ENCODE peak calls at places on chromosomes 12 and 14, in nine cellular contexts. Y is NCI-H1436; B is skeletal muscle cell; D is EH; V is activated CD4-positive, alpha-beta T cell treated with anti-CD3 and anti-CD28 coated beads, Interleukin-2, amount 50 U/mL, for 24 hours; Q is effector memory CD8-positive, alpha-beta T cell; G is stimulated activated CD4-positive, alpha-beta T cell treated with anti-CD3 and anti-CD28 coated beads, Interleukin-1b, Interleukin-23, amount 100 ng/mL, for 24 hours; K is CD4-positive, CD25-positive, alpha-beta regulatory T cell; O is Karpas-422. X is an unnamed sample.

GRCh38 chr12:125983094-125983783 is 918.0 kb downstream of the AACS start:
- DNase-seq in Y (no peak), B (no peak), D (no peak), V (no peak), Q (no peak), G (no peak), K (no peak), O (no peak), X (peak; percentile 68)

GRCh38 chr12:6963016-6963731 is 7.3 kb downstream of the PHB2 start:
- DNase-seq in Y (peak; percentile 92), B (no peak), D (no peak), V (no peak), Q (no peak), G (no peak), K (no peak), O (peak; percentile 72), X (no peak)

GRCh38 chr12:6052940-6053329 is 71.5 kb downstream of the VWF start:
- DNase-seq in Y (no peak), B (no peak), D (peak; percentile 71), V (no peak), Q (no peak), G (no peak), K (no peak), O (no peak), X (no peak)

GRCh38 chr12:130192667-130193345 is 30.5 kb downstream of the FZD10 start:
- DNase-seq in Y (no peak), B (no peak), D (no peak), V (no peak), Q (no peak), G (no peak), K (no peak), O (no peak), X (no peak)

GRCh38 chr12:74985293-74985985 is 224.2 kb downstream of the KCNC2 start:
- DNase-seq in Y (no peak), B (no peak), D (no peak), V (no peak), Q (no peak), G (no peak), K (no peak), O (no peak), X (no peak)

GRCh38 chr12:67910360-67911292 is 78.6 kb upstream of the IFNG-AS1 start:
- DNase-seq in Y (no peak), B (peak; percentile 93), D (peak; percentile 99), V (no peak), Q (no peak), G (no peak), K (no peak), O (no peak), X (no peak)

GRCh38 chr12:129727100-129727499 is 176.7 kb downstream of the TMEM132D start:
- DNase-seq in Y (no peak), B (no peak), D (no peak), V (no peak), Q (no peak), G (no peak), K (no peak), O (no peak), X (no peak)

GRCh38 chr12:52600475-52600874 is 788 bp downstream of the KRT72 start:
- DNase-seq in Y (no peak), B (no peak), D (no peak), V (no peak), Q (no peak), G (no peak), K (no peak), O (no peak), X (no peak)

GRCh38 chr12:121610239-121611149 is 15.8 kb upstream of the ORAI1 start:
- DNase-seq in Y (no peak), B (peak; percentile 13), D (peak; percentile 57), V (no peak), Q (no peak), G (no peak), K (no peak), O (no peak), X (no peak)

GRCh38 chr14:103721334-103722120 is 5.9 kb downstream of the ZFYVE21 start:
- DNase-seq in Y (no peak), B (no peak), D (no peak), V (no peak), Q (no peak), G (no peak), K (no peak), O (no peak), X (no peak)

GRCh38 chr12:10189653-10190052 is 10.8 kb downstream of the TMEM52B start:
- DNase-seq in Y (no peak), B (no peak), D (peak; percentile 70), V (no peak), Q (no peak), G (no peak), K (no peak), O (no peak), X (no peak)

GRCh38 chr12:132208153-132208823 is 64.0 kb downstream of the NOC4L start:
- DNase-seq in Y (no peak), B (no peak), D (no peak), V (no peak), Q (no peak), G (no peak), K (no peak), O (no peak), X (no peak)

GRCh38 chr12:49671051-49671765 is 36.0 kb downstream of the FMNL3 start:
- DNase-seq in Y (no peak), B (no peak), D (no peak), V (no peak), Q (peak; percentile 61), G (no peak), K (peak; percentile 88), O (peak; percentile 63), X (no peak)

GRCh38 chr12:52501490-52501889 is 8.4 kb upstream of the KRT6A start:
- DNase-seq in Y (no peak), B (no peak), D (peak; percentile 13), V (no peak), Q (no peak), G (no peak), K (no peak), O (no peak), X (no peak)

GRCh38 chr12:57046947-57047890 is 2.7 kb downstream of the MYO1A start:
- DNase-seq in Y (no peak), B (no peak), D (no peak), V (no peak), Q (peak; percentile 25), G (no peak), K (peak; percentile 74), O (no peak), X (no peak)

GRCh38 chr12:6199531-6200265 is 502 bp upstream of the CD9 start:
- DNase-seq in Y (no peak), B (no peak), D (peak; percentile 60), V (no peak), Q (no peak), G (no peak), K (no peak), O (no peak), X (no peak)

GRCh38 chr12:54355104-54355815 is 9.0 kb downstream of the GPR84 start:
- DNase-seq in Y (no peak), B (no peak), D (no peak), V (no peak), Q (no peak), G (no peak), K (no peak), O (no peak), X (no peak)

GRCh38 chr14:99755068-99755405 is 38.2 kb upstream of the EML1 start:
- DNase-seq in Y (no peak), B (no peak), D (no peak), V (no peak), Q (no peak), G (no peak), K (no peak), O (no peak), X (no peak)

GRCh38 chr14:100078997-100079561 is 13.9 kb downstream of the EVL start:
- DNase-seq in Y (no peak), B (peak; percentile 61), D (peak; percentile 91), V (no peak), Q (peak; percentile 78), G (no peak), K (peak; percentile 93), O (no peak), X (no peak)

GRCh38 chr12:108581311-108582227 is 16.3 kb downstream of the TMEM119 start:
- DNase-seq in Y (no peak), B (no peak), D (no peak), V (no peak), Q (no peak), G (no peak), K (no peak), O (no peak), X (no peak)

GRCh38 chr14:51479584-51480305 is 172.0 kb upstream of the FRMD6 start:
- DNase-seq in Y (no peak), B (peak; percentile 61), D (peak; percentile 45), V (no peak), Q (no peak), G (no peak), K (no peak), O (no peak), X (no peak)

GRCh38 chr12:59055204-59055839 is 135.0 kb upstream of the LRIG3 start:
- DNase-seq in Y (no peak), B (peak; percentile 48), D (peak; percentile 61), V (no peak), Q (no peak), G (no peak), K (no peak), O (no peak), X (no peak)

GRCh38 chr12:42568952-42569916 is 20.3 kb downstream of the PRICKLE1 start:
- DNase-seq in Y (peak; percentile 10), B (no peak), D (peak; percentile 69), V (no peak), Q (no peak), G (no peak), K (peak; percentile 41), O (peak; percentile 89), X (no peak)

GRCh38 chr12:85572956-85573355 is 263.3 kb downstream of the RASSF9 start:
- DNase-seq in Y (no peak), B (no peak), D (peak; percentile 23), V (no peak), Q (no peak), G (no peak), K (no peak), O (no peak), X (no peak)

GRCh38 chr12:21940972-21941521 is at the start of gene ABCC9:
- DNase-seq in Y (no peak), B (no peak), D (peak; percentile 55), V (no peak), Q (no peak), G (no peak), K (peak; percentile 17), O (no peak), X (no peak)

GRCh38 chr12:77049767-77050353 is 15.5 kb downstream of the E2F7 start:
- DNase-seq in Y (peak; percentile 75), B (no peak), D (peak; percentile 64), V (no peak), Q (peak; percentile 24), G (no peak), K (peak; percentile 81), O (peak; percentile 88), X (no peak)

GRCh38 chr12:79618848-79619404 is 71.8 kb downstream of the PAWR start:
- DNase-seq in Y (no peak), B (no peak), D (peak; percentile 71), V (no peak), Q (no peak), G (no peak), K (no peak), O (no peak), X (no peak)

GRCh38 chr14:36019126-36019525 is 157.4 kb downstream of the PTCSC3 start:
- DNase-seq in Y (no peak), B (no peak), D (no peak), V (no peak), Q (no peak), G (no peak), K (peak; percentile 50), O (no peak), X (no peak)

GRCh38 chr12:128724468-128725046 is 99.2 kb downstream of the SLC15A4 start:
- DNase-seq in Y (no peak), B (no peak), D (no peak), V (no peak), Q (no peak), G (no peak), K (no peak), O (no peak), X (no peak)

GRCh38 chr12:10607885-10608458 is 5.4 kb downstream of the MAGOHB start:
- DNase-seq in Y (no peak), B (no peak), D (peak; percentile 48), V (no peak), Q (no peak), G (no peak), K (peak; percentile 16), O (no peak), X (no peak)

GRCh38 chr12:124660846-124661245 is 93.4 kb upstream of the NCOR2 start:
- DNase-seq in Y (peak; percentile 33), B (no peak), D (no peak), V (no peak), Q (no peak), G (no peak), K (no peak), O (no peak), X (no peak)